ENCODE peak calls at places on chromosomes 3 and 15, in five cellular contexts. K is GM12878, X is IMR-90, Q is HepG2, B is SK-N-SH. V is an unnamed sample.

GRCh38 chr3:148741219-148741618 is 43.5 kb downstream of the AGTR1 start:
- DNase-seq in K (no peak), X (no peak), Q (no peak), B (no peak), V (no peak)

GRCh38 chr3:127044996-127045395 is 62.1 kb downstream of the PLXNA1 start:
- DNase-seq in K (no peak), X (peak), Q (no peak), B (peak), V (peak)

GRCh38 chr15:57519806-57520205 is 71.9 kb upstream of the MYZAP start:
- DNase-seq in Q (no peak), K (no peak), X (no peak), B (no peak), V (no peak)

GRCh38 chr15:25192651-25193050 is 237.9 kb downstream of the SNRPN start:
- DNase-seq in B (no peak), X (no peak), Q (no peak), K (no peak), V (no peak)

GRCh38 chr15:60118146-60118545 is 114.0 kb downstream of the FOXB1 start:
- DNase-seq in B (no peak), K (no peak), X (no peak), Q (no peak), V (no peak)

GRCh38 chr3:175399156-175399840 is 540.2 kb downstream of the NAALADL2 start:
- DNase-seq in B (no peak), Q (no peak), X (peak), K (no peak), V (no peak)

GRCh38 chr3:193767353-193768068 is 174.5 kb downstream of the OPA1 start:
- DNase-seq in K (no peak), X (no peak), B (no peak), Q (no peak), V (no peak)

GRCh38 chr15:32987067-32987466 is 207.4 kb downstream of the FMN1 start:
- DNase-seq in Q (no peak), X (no peak), K (no peak), B (no peak), V (no peak)

GRCh38 chr3:196397941-196398340 is 34.3 kb downstream of the UBXN7 start:
- DNase-seq in K (no peak), B (no peak), Q (no peak), X (no peak), V (no peak)

GRCh38 chr15:22780267-22780666 is 6.2 kb upstream of the NIPA1 start:
- DNase-seq in X (no peak), K (no peak), B (no peak), Q (no peak), V (no peak)

GRCh38 chr15:35533130-35534110 is 12.5 kb downstream of the DPH6 start:
- DNase-seq in B (no peak), Q (no peak), X (peak), K (no peak), V (no peak)

GRCh38 chr15:38461089-38461833 is 7.3 kb downstream of the FAM98B start:
- DNase-seq in Q (no peak), B (no peak), X (peak), K (no peak), V (no peak)

GRCh38 chr3:99012051-99012450 is 110.6 kb upstream of the DCBLD2 start:
- DNase-seq in X (peak), K (peak), B (no peak), Q (no peak), V (no peak)

GRCh38 chr3:107208100-107208499 is 169.1 kb upstream of the CCDC54 start:
- DNase-seq in X (peak), B (no peak), Q (no peak), K (no peak), V (no peak)

GRCh38 chr3:186983372-186984058 is 53.2 kb downstream of the ST6GAL1 start:
- DNase-seq in X (peak), K (no peak), B (no peak), Q (no peak), V (no peak)

GRCh38 chr3:55177749-55178148 is 249.9 kb upstream of the LRTM1 start:
- DNase-seq in Q (no peak), X (no peak), K (no peak), B (no peak), V (no peak)

GRCh38 chr3:195153121-195153520 is 117.8 kb downstream of the XXYLT1 start:
- DNase-seq in B (peak), X (peak), Q (no peak), K (no peak), V (no peak)

GRCh38 chr3:19254189-19254588 is 105.9 kb downstream of the KCNH8 start:
- DNase-seq in X (no peak), K (no peak), B (no peak), Q (no peak), V (no peak)

GRCh38 chr3:68999605-69000004 is 13.9 kb downstream of the EOGT start:
- DNase-seq in B (no peak), X (peak), K (no peak), Q (no peak), V (no peak)

GRCh38 chr15:70517194-70517590 is 246.2 kb downstream of the UACA start:
- DNase-seq in Q (no peak), X (no peak), K (no peak), B (no peak), V (no peak)
- TF ChIP-seq MXI1 in Q (no peak), X (no peak), K (no peak), B (no peak), V (no peak)

GRCh38 chr3:65607101-65607500 is 431.6 kb downstream of the MAGI1 start:
- DNase-seq in X (no peak), B (no peak), K (no peak), Q (no peak), V (no peak)

GRCh38 chr3:65604863-65605526 is 433.7 kb downstream of the MAGI1 start:
- DNase-seq in X (peak), Q (no peak), K (no peak), B (no peak), V (peak)

GRCh38 chr3:65600888-65601287 is 437.8 kb downstream of the MAGI1 start:
- DNase-seq in X (no peak), Q (no peak), K (no peak), B (no peak), V (no peak)

GRCh38 chr3:65603631-65604030 is 435.1 kb downstream of the MAGI1 start:
- DNase-seq in B (no peak), K (no peak), X (no peak), Q (no peak), V (no peak)

DNA sequence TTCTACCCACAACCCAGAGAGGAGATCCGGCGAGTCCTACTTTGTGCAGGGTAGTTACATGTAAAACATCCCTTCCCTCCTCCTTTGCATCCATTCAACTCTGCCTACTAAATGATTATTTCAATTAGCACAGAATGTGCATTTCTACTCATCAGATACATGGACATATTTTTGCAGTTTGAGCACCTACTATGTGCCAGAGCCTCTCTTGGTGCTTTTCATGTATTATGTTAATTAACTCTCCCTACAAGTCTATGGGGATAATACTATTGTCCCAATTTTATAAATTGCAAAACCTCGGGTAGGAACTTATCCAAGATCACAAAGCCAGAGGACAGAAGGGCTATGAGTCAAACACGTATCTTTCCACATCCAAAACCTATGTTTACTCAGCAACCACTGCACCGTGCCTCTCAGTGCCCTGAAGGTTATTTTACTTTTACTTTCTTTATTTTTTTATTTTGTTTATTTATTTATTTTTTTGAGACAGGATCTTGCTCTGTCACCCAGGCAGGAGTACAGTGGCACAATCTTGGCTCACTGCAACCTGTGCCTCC is 432.8 kb downstream of the MAGI1 start:
- DNase-seq in K (no peak), X (no peak), Q (no peak), B (no peak), V (no peak)
- TF ChIP-seq MXI1 in K (no peak), X (no peak), Q (no peak), B (no peak), V (no peak)

DNA sequence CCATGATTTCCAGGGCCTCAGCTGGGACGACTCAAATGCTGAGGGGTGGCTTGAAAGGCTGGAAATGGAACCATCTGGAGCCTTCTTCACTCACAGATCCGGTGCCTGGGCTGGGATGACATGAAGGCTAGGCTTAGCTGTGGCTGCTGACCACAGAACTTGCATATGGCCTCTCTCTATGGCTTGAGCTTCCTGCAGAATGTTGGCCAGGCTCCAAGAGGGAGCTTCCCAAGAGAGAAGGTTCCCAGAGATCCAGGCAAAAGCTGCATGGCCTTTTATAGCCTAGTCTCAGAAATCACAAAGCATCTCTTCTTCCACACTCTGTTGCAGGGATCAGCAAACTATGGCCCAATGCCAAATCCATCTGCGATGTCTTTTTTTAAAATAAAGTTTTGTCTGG is 44.8 kb downstream of the GATM start:
- DNase-seq in X (peak), B (peak), K (no peak), Q (peak), V (no peak)
- TF ChIP-seq MXI1 in X (no peak), B (no peak), K (no peak), Q (no peak), V (no peak)

GRCh38 chr3:156373095-156373494 is 181.8 kb downstream of the SSR3 start:
- DNase-seq in K (no peak), Q (no peak), X (no peak), B (peak), V (no peak)
- TF ChIP-seq MXI1 in K (no peak), Q (no peak), X (no peak), B (no peak), V (no peak)

GRCh38 chr3:122977645-122978466 is 49.7 kb downstream of the SEMA5B start:
- DNase-seq in Q (peak), X (peak), K (no peak), B (peak), V (no peak)
- TF ChIP-seq MXI1 in Q (no peak), X (no peak), K (no peak), B (no peak), V (no peak)